ENCODE peak calls at places on chromosome 4, in six cellular contexts. B is IMR-90, H is mesenchymal stem cell, E is H1, R is neuronal stem cell, F is trophoblast cell. O is an unnamed sample.

GRCh38 chr4:52058275-52058674 is 7.2 kb downstream of the SPATA18 start:
- DNase-seq in H (no peak), F (no peak), R (no peak), B (no peak), E (no peak), O (no peak)

GRCh38 chr4:170047774-170048354 is 21.7 kb upstream of the MFAP3L start:
- DNase-seq in R (peak; percentile 59), F (peak; percentile 59), B (peak; percentile 71), E (no peak), H (peak; percentile 69), O (no peak)

GRCh38 chr4:7066006-7066405 is 1.9 kb downstream of the GRPEL1 start:
- DNase-seq in E (no peak), F (no peak), R (no peak), B (no peak), H (no peak), O (no peak)

GRCh38 chr4:98399915-98400314 is 138.7 kb downstream of the RAP1GDS1 start:
- DNase-seq in F (no peak), R (no peak), E (no peak), B (no peak), H (no peak), O (no peak)

GRCh38 chr4:119615068-119615744 is 13.4 kb downstream of the PDE5A start:
- DNase-seq in R (no peak), E (no peak), F (no peak), B (no peak), H (peak; percentile 27), O (no peak)

GRCh38 chr4:27692098-27692679 is 831.5 kb downstream of the STIM2 start:
- DNase-seq in H (peak; percentile 36), B (peak; percentile 29), F (peak; percentile 64), E (no peak), R (no peak), O (peak; percentile 61)

GRCh38 chr4:182537031-182537617 is 293.9 kb downstream of the TENM3 start:
- DNase-seq in R (no peak), B (no peak), F (no peak), H (no peak), E (no peak), O (no peak)

GRCh38 chr4:182143086-182143821 is 99.9 kb upstream of the TENM3 start:
- DNase-seq in B (peak; percentile 29), E (no peak), R (peak; percentile 24), H (no peak), F (peak; percentile 62), O (no peak)

GRCh38 chr4:169079942-169080827 is 70.1 kb upstream of the CBR4 start:
- DNase-seq in B (peak; percentile 77), H (peak; percentile 70), R (no peak), E (no peak), F (peak; percentile 44), O (no peak)

GRCh38 chr4:135838889-135839288 is 1637.3 kb upstream of the PABPC4L start:
- DNase-seq in E (no peak), F (peak; percentile 65), B (peak; percentile 2), H (peak; percentile 80), R (peak; percentile 8), O (peak; percentile 55)

GRCh38 chr4:2742081-2742822 is 13.9 kb downstream of the TNIP2 start:
- DNase-seq in B (no peak), E (no peak), R (no peak), F (no peak), H (no peak), O (no peak)

GRCh38 chr4:51836531-51836930 is 6.4 kb upstream of the DCUN1D4 start:
- DNase-seq in H (peak; percentile 30), R (no peak), B (no peak), F (no peak), E (no peak), O (no peak)

GRCh38 chr4:88277711-88278025 is 6.7 kb downstream of the PPM1K start:
- DNase-seq in B (no peak), F (no peak), H (no peak), E (no peak), R (no peak), O (no peak)
- H2AFZ ChIP-seq in B (no peak overlapping the region), F (no peak overlapping the region), H (no peak overlapping the region), E (no peak overlapping the region), R (no peak overlapping the region), O (no peak overlapping the region)

GRCh38 chr4:5982156-5982973 is 35.9 kb downstream of the C4orf50 start:
- DNase-seq in B (no peak), E (no peak), H (no peak), R (no peak), F (no peak), O (peak; percentile 21)
- H3K27me3 ChIP-seq in B (no peaks in the 10 kb centered on the region), E (no peaks in the 10 kb centered on the region), H (peaks cover 29% of the 10 kb centered on the region), R (no peaks in the 10 kb centered on the region), F (no peaks in the 10 kb centered on the region), O (no peaks in the 10 kb centered on the region)

GRCh38 chr4:140092094-140092820 is 61.7 kb downstream of the MAML3 start:
- DNase-seq in H (peak; percentile 71), B (no peak), E (peak; percentile 31), F (no peak), R (peak; percentile 83), O (peak; percentile 81)
- H2BK5ac ChIP-seq in H (no peak overlapping the region), B (peak overlapping the region; percentile 75), E (no peak overlapping the region), F (peak overlapping the region; percentile 29), R (no peak overlapping the region), O (no peak overlapping the region)

GRCh38 chr4:48035952-48036351 is 19.4 kb downstream of the NIPAL1 start:
- DNase-seq in E (no peak), B (no peak), F (no peak), R (no peak), H (no peak), O (no peak)

GRCh38 chr4:48038666-48039065 is 22.1 kb downstream of the NIPAL1 start:
- DNase-seq in B (no peak), R (no peak), F (no peak), H (no peak), E (no peak), O (no peak)

GRCh38 chr4:48033825-48034413 is 17.3 kb downstream of the NIPAL1 start:
- DNase-seq in F (peak; percentile 40), E (no peak), B (peak; percentile 3), H (peak; percentile 10), R (no peak), O (no peak)

GRCh38 chr4:48032721-48033120 is 16.1 kb downstream of the NIPAL1 start:
- DNase-seq in H (peak; percentile 5), F (no peak), B (no peak), E (no peak), R (no peak), O (no peak)

GRCh38 chr4:48037117-48037462 is 20.5 kb downstream of the NIPAL1 start:
- DNase-seq in E (no peak), R (no peak), F (no peak), B (no peak), H (no peak), O (no peak)
- H2AFZ ChIP-seq in E (no peak overlapping the region), R (no peak overlapping the region), F (no peak overlapping the region), B (no peak overlapping the region), H (no peak overlapping the region), O (no peak overlapping the region)

GRCh38 chr4:112511294-112512118 is 4.5 kb downstream of the NEUROG2 start:
- DNase-seq in R (peak; percentile 48), H (no peak), B (no peak), E (no peak), F (no peak), O (no peak)

GRCh38 chr4:112514079-112514448 is 1.9 kb downstream of the NEUROG2 start:
- DNase-seq in H (no peak), F (no peak), E (no peak), B (no peak), R (no peak), O (peak; percentile 56)

GRCh38 chr4:112510468-112511293 is 5.3 kb downstream of the NEUROG2 start:
- DNase-seq in R (no peak), B (no peak), E (no peak), H (no peak), F (no peak), O (peak; percentile 54)

GRCh38 chr4:112509243-112510190 is 6.5 kb downstream of the NEUROG2 start:
- DNase-seq in H (no peak), E (no peak), R (peak; percentile 45), B (peak; percentile 20), F (no peak), O (peak; percentile 49)

GRCh38 chr4:112510191-112510467 is 5.9 kb downstream of the NEUROG2 start:
- DNase-seq in E (no peak), H (no peak), R (no peak), F (no peak), B (no peak), O (no peak)
- H3K27me3 ChIP-seq in E (peaks cover 93% of the 10 kb centered on the region), H (peaks cover 95% of the 10 kb centered on the region), R (peaks cover 22% of the 10 kb centered on the region), F (peaks cover 61% of the 10 kb centered on the region), B (peaks cover 78% of the 10 kb centered on the region), O (peaks cover 75% of the 10 kb centered on the region)